ENCODE peak calls at places on chromosomes 16 and 17, in nine cellular contexts. E is HL-60; T is B cell; S is activated T-helper 1 cell treated with anti-CD3 and anti-CD28 coated beads, Interleukin-12 subunit alpha, Interleukin-12 subunit beta, Interleukin-2, Interleukin-4 antibody, amounts not matched to agents 30 ng/mL and 10 ng/mL and 1 ng/mL, durations not matched to agents 14 hours and 24 hours and 36 hours; C is hippocampal formation; G is left lung; I is AG20443; R is HCT116; B is mesenchymal stem cell. M is an unnamed sample.

GRCh38 chr17:58337126-58337599 is 8.6 kb upstream of the TSPOAP1 start:
- DNase-seq in E (no peak), T (peak), S (peak), C (no peak), G (no peak), I (no peak), R (no peak), B (no peak), M (no peak)

GRCh38 chr17:46910179-46910927 is 12.6 kb upstream of the GOSR2 start:
- DNase-seq in E (no peak), T (no peak), S (no peak), C (no peak), G (no peak), I (no peak), R (no peak), B (no peak), M (peak)

GRCh38 chr17:19546289-19547065 is 12.8 kb downstream of the SLC47A1 start:
- DNase-seq in E (no peak), T (peak), S (no peak), C (no peak), G (peak), I (no peak), R (no peak), B (no peak), M (peak)

GRCh38 chr16:50182441-50182840 is 29.3 kb downstream of the TENT4B start:
- DNase-seq in E (no peak), T (no peak), S (no peak), C (no peak), G (no peak), I (no peak), R (no peak), B (no peak), M (no peak)

GRCh38 chr17:8192070-8192815 is 2.3 kb upstream of the BORCS6 start:
- DNase-seq in E (no peak), T (peak), S (peak), C (peak), G (peak), I (peak), R (no peak), B (peak), M (peak)

GRCh38 chr17:1746975-1747543 is 4.4 kb downstream of the SERPINF2 start:
- DNase-seq in E (no peak), T (no peak), S (no peak), C (no peak), G (peak), I (no peak), R (no peak), B (no peak), M (no peak)

GRCh38 chr17:77471984-77472836 is 331.4 kb downstream of the SEC14L1 start:
- DNase-seq in E (peak), T (no peak), S (no peak), C (peak), G (peak), I (peak), R (no peak), B (peak), M (peak)

GRCh38 chr16:79610771-79611170 is 10.2 kb upstream of the MAF start:
- DNase-seq in E (no peak), T (no peak), S (no peak), C (no peak), G (no peak), I (no peak), R (no peak), B (no peak), M (no peak)

GRCh38 chr16:49755291-49755611 is 100.7 kb downstream of the ZNF423 start:
- DNase-seq in E (no peak), T (no peak), S (no peak), C (no peak), G (no peak), I (peak), R (peak), B (peak), M (peak)

GRCh38 chr16:74862743-74863244 is 88.2 kb upstream of the FA2H start:
- DNase-seq in E (peak), T (no peak), S (no peak), C (peak), G (no peak), I (peak), R (peak), B (peak), M (peak)

GRCh38 chr17:5237541-5238016 is 2.9 kb upstream of the SCIMP start:
- DNase-seq in E (no peak), T (peak), S (peak), C (no peak), G (peak), I (peak), R (peak), B (peak), M (peak)

GRCh38 chr17:19533718-19534561 is at the start of gene SLC47A1:
- DNase-seq in E (no peak), T (no peak), S (no peak), C (no peak), G (no peak), I (peak), R (no peak), B (peak), M (peak)

GRCh38 chr16:81821422-81822128 is 42.5 kb downstream of the PLCG2 start:
- DNase-seq in E (no peak), T (peak), S (no peak), C (no peak), G (no peak), I (no peak), R (no peak), B (no peak), M (no peak)

GRCh38 chr17:76135810-76136188 is 5.2 kb downstream of the FOXJ1 start:
- DNase-seq in E (no peak), T (no peak), S (no peak), C (no peak), G (no peak), I (no peak), R (no peak), B (no peak), M (no peak)

GRCh38 chr17:66450857-66451158 is 148.4 kb downstream of the PRKCA start:
- DNase-seq in E (no peak), T (no peak), S (no peak), C (no peak), G (no peak), I (no peak), R (no peak), B (no peak), M (no peak)

GRCh38 chr17:1948517-1948825 is 76.7 kb downstream of the RTN4RL1 start:
- DNase-seq in E (no peak), T (no peak), S (no peak), C (no peak), G (no peak), I (no peak), R (no peak), B (no peak), M (no peak)

GRCh38 chr17:8621585-8621984 is 8.9 kb downstream of the MYH10 start:
- DNase-seq in E (no peak), T (no peak), S (no peak), C (no peak), G (no peak), I (peak), R (no peak), B (peak), M (no peak)

GRCh38 chr16:84922351-84923135 is 88.8 kb downstream of the ZDHHC7 start:
- DNase-seq in E (no peak), T (no peak), S (no peak), C (peak), G (no peak), I (no peak), R (no peak), B (peak), M (peak)

GRCh38 chr17:58310511-58311428 is 17.8 kb downstream of the TSPOAP1 start:
- DNase-seq in E (no peak), T (no peak), S (no peak), C (no peak), G (no peak), I (no peak), R (no peak), B (no peak), M (no peak)

GRCh38 chr17:28948873-28949184 is 2.5 kb downstream of the PHF12 start:
- DNase-seq in E (no peak), T (no peak), S (no peak), C (no peak), G (no peak), I (no peak), R (no peak), B (no peak), M (no peak)

GRCh38 chr17:72372185-72372584 is 251.4 kb downstream of the SOX9 start:
- DNase-seq in E (no peak), T (peak), S (no peak), C (no peak), G (no peak), I (peak), R (no peak), B (no peak), M (no peak)

GRCh38 chr17:69335018-69335417 is 8.1 kb upstream of the ABCA5 start:
- DNase-seq in E (peak), T (no peak), S (no peak), C (no peak), G (no peak), I (peak), R (peak), B (peak), M (no peak)

GRCh38 chr17:50339381-50339780 is 6.5 kb upstream of the XYLT2 start:
- DNase-seq in E (no peak), T (no peak), S (no peak), C (no peak), G (no peak), I (no peak), R (no peak), B (no peak), M (no peak)

GRCh38 chr16:15041260-15042011 is 14.4 kb downstream of the NTAN1 start:
- DNase-seq in E (no peak), T (no peak), S (no peak), C (peak), G (peak), I (peak), R (no peak), B (no peak), M (no peak)

GRCh38 chr16:48586083-48586482 is 23.9 kb downstream of the N4BP1 start:
- DNase-seq in E (no peak), T (no peak), S (no peak), C (no peak), G (no peak), I (no peak), R (no peak), B (no peak), M (no peak)

GRCh38 chr17:30450125-30451027 is 26.8 kb upstream of the GOSR1 start:
- DNase-seq in E (no peak), T (no peak), S (no peak), C (no peak), G (no peak), I (no peak), R (no peak), B (peak), M (no peak)

GRCh38 chr17:51152766-51153209 is 571 bp upstream of the NME1 start:
- DNase-seq in E (no peak), T (no peak), S (no peak), C (peak), G (no peak), I (peak), R (no peak), B (no peak), M (peak)

GRCh38 chr17:333626-334396 is 18.8 kb downstream of the RPH3AL start:
- DNase-seq in E (no peak), T (no peak), S (no peak), C (peak), G (peak), I (peak), R (no peak), B (peak), M (no peak)